ENCODE peak calls at places on chromosomes 3 and 15, in six cellular contexts. Y, S, Z, A, X and Q are unnamed samples.

GRCh38 chr15:58699769-58700168 is 49.7 kb downstream of the ADAM10 start:
- DNase-seq in S (no peak), Z (no peak), Y (no peak), A (no peak), X (no peak), Q (no peak)

GRCh38 chr3:33883538-33884203 is 85.2 kb downstream of the PDCD6IP start:
- DNase-seq in Z (peak), A (no peak), Y (peak), X (no peak), S (peak), Q (peak)

GRCh38 chr3:194384156-194384555 is 14.6 kb upstream of the LRRC15 start:
- DNase-seq in X (peak), Z (no peak), A (no peak), Y (no peak), S (no peak), Q (no peak)

GRCh38 chr15:40766906-40767837 is 2.6 kb upstream of the C15orf62 start:
- DNase-seq in Y (peak), X (peak), S (no peak), Z (no peak), A (no peak), Q (no peak)

GRCh38 chr15:39198044-39198625 is 382.7 kb upstream of the THBS1 start:
- DNase-seq in Y (no peak), Z (no peak), A (peak), X (no peak), S (no peak), Q (no peak)

GRCh38 chr3:146065573-146066006 is 95.4 kb downstream of the PLOD2 start:
- DNase-seq in S (peak), A (peak), Z (peak), X (no peak), Y (peak), Q (peak)

GRCh38 chr15:63238181-63238580 is 39.2 kb upstream of the APH1B start:
- DNase-seq in S (no peak), A (no peak), Y (no peak), X (no peak), Z (no peak), Q (no peak)

GRCh38 chr3:136860541-136860940 is 1.5 kb upstream of the NCK1 start:
- DNase-seq in Y (no peak), S (no peak), X (no peak), A (no peak), Z (no peak), Q (no peak)

GRCh38 chr3:62688050-62688449 is 187.2 kb downstream of the CADPS start:
- DNase-seq in A (peak), S (no peak), Z (no peak), X (no peak), Y (no peak), Q (no peak)

GRCh38 chr3:15360786-15361493 is 28.6 kb upstream of the SH3BP5 start:
- DNase-seq in Z (no peak), A (no peak), Y (peak), S (peak), X (no peak), Q (no peak)

DNA sequence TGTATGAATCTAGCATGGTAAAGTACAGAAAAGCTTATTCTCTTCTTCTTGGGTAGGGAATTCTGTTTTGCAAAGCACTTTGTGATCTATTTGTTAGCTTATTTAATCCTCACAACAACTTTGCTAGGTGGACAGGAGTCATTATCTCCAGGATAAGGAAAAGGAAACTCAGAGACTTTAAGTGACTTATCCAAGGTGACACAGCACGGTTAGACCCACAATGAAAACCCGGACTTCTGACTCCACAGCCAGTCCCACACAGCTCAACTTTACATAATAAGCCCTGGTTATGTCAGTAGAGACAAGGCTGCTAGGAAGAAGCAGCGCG is 384 bp upstream of the NDUFB4 start:
- DNase-seq in S (no peak), Z (no peak), A (no peak), X (no peak), Y (no peak), Q (no peak)
- H2AFZ ChIP-seq in S (peak), Z (peak), A (peak), X (peak), Y (peak), Q (peak)

GRCh38 chr3:177725165-177725564 is 527.9 kb upstream of the TBL1XR1 start:
- DNase-seq in Y (no peak), S (no peak), Z (no peak), X (no peak), A (no peak), Q (no peak)

GRCh38 chr3:177726807-177727206 is 529.5 kb upstream of the TBL1XR1 start:
- DNase-seq in Y (no peak), S (no peak), A (no peak), X (no peak), Z (no peak), Q (no peak)

GRCh38 chr3:177721864-177722370 is 524.6 kb upstream of the TBL1XR1 start:
- DNase-seq in X (no peak), Z (no peak), Y (no peak), A (no peak), S (no peak), Q (no peak)

GRCh38 chr3:177722386-177722785 is 525.1 kb upstream of the TBL1XR1 start:
- DNase-seq in S (no peak), Z (no peak), X (no peak), A (no peak), Y (no peak), Q (no peak)

GRCh38 chr3:177724020-177724638 is 526.8 kb upstream of the TBL1XR1 start:
- DNase-seq in Y (no peak), S (peak), A (no peak), Z (no peak), X (no peak), Q (no peak)
- H2AFZ ChIP-seq in Y (no peak), S (peak), A (peak), Z (no peak), X (no peak), Q (no peak)

GRCh38 chr15:68312701-68313204 is 35.2 kb downstream of the FEM1B start:
- DNase-seq in X (peak), Y (peak), Z (no peak), A (no peak), S (no peak), Q (no peak)
- H2AFZ ChIP-seq in X (no peak), Y (peak), Z (no peak), A (no peak), S (no peak), Q (no peak)

GRCh38 chr3:162278834-162279233 is 782.2 kb downstream of the OTOL1 start:
- DNase-seq in A (no peak), X (no peak), Z (no peak), Y (no peak), S (no peak), Q (no peak)
- H2AFZ ChIP-seq in A (no peak), X (no peak), Z (no peak), Y (no peak), S (no peak), Q (no peak)

GRCh38 chr3:133547432-133548041 is 25.9 kb upstream of the CDV3 start:
- DNase-seq in A (no peak), X (peak), S (no peak), Z (peak), Y (peak), Q (no peak)

GRCh38 chr3:133548090-133548489 is 25.4 kb upstream of the CDV3 start:
- DNase-seq in Z (no peak), A (no peak), X (no peak), Y (peak), S (no peak), Q (no peak)

GRCh38 chr3:133549565-133549964 is 23.9 kb upstream of the CDV3 start:
- DNase-seq in A (no peak), X (no peak), Y (no peak), S (no peak), Z (no peak), Q (no peak)
- H2AFZ ChIP-seq in A (no peak), X (no peak), Y (no peak), S (no peak), Z (no peak), Q (no peak)